ENCODE peak calls at places on chromosomes 2 and 18, in four cellular contexts. N is CD8-positive, alpha-beta T cell; P is PC-3; K is fibroblast of pulmonary artery. T is an unnamed sample.

GRCh38 chr18:55515946-55516710 is 71.9 kb downstream of the TCF4 start:
- DNase-seq in K (peak; percentile 55), N (no peak), P (peak; percentile 11), T (peak; percentile 29)

GRCh38 chr2:196849895-196850294 is 40.7 kb upstream of the C2orf66 start:
- DNase-seq in K (peak; percentile 64), P (peak; percentile 50), N (no peak), T (peak; percentile 42)

GRCh38 chr2:120787512-120788348 is 52.1 kb downstream of the GLI2 start:
- DNase-seq in N (no peak), K (no peak), P (no peak), T (no peak)

GRCh38 chr2:172047486-172048194 is 37.7 kb upstream of the DLX1 start:
- DNase-seq in K (no peak), N (no peak), P (no peak), T (no peak)

GRCh38 chr2:27571197-27571596 is 11.6 kb upstream of the ZNF512 start:
- DNase-seq in K (no peak), P (no peak), N (no peak), T (no peak)

GRCh38 chr2:163469561-163469962 is 266.2 kb downstream of the FIGN start:
- DNase-seq in K (peak; percentile 3), N (no peak), P (no peak), T (peak; percentile 3)

GRCh38 chr18:62372156-62372555 is 47.0 kb downstream of the TNFRSF11A start:
- DNase-seq in P (no peak), N (no peak), K (no peak), T (no peak)

GRCh38 chr2:97868986-97869721 is 126.6 kb downstream of the TMEM131 start:
- DNase-seq in P (peak; percentile 95), N (no peak), K (peak; percentile 92), T (peak; percentile 95)

GRCh38 chr2:152553518-152553917 is 163.7 kb downstream of the PRPF40A start:
- DNase-seq in K (no peak), P (no peak), N (no peak), T (no peak)

GRCh38 chr2:17680119-17680518 is 73.5 kb downstream of the SMC6 start:
- DNase-seq in K (peak; percentile 18), P (peak; percentile 70), N (no peak), T (peak; percentile 11)

GRCh38 chr2:64243081-64244048 is 99.1 kb upstream of the PELI1 start:
- DNase-seq in K (no peak), N (no peak), P (no peak), T (no peak)

GRCh38 chr2:33015421-33016142 is 68.8 kb downstream of the LTBP1 start:
- DNase-seq in K (peak; percentile 74), N (no peak), P (peak; percentile 94), T (peak; percentile 81)

GRCh38 chr2:37653805-37654378 is 17.6 kb downstream of the CDC42EP3 start:
- DNase-seq in P (no peak), N (no peak), K (no peak), T (peak; percentile 43)

GRCh38 chr2:226052772-226053416 is 653.4 kb downstream of the NYAP2 start:
- DNase-seq in N (no peak), P (no peak), K (no peak), T (no peak)

GRCh38 chr2:222320441-222321395 is 21.9 kb upstream of the PAX3 start:
- DNase-seq in N (no peak), K (no peak), P (no peak), T (no peak)

GRCh38 chr2:120591572-120591971 is 144.1 kb upstream of the GLI2 start:
- DNase-seq in P (no peak), K (no peak), N (no peak), T (no peak)

GRCh38 chr2:28972778-28973335 is 8.2 kb upstream of the TOGARAM2 start:
- DNase-seq in N (no peak), K (no peak), P (no peak), T (no peak)

GRCh38 chr2:226915846-226916360 is 80.0 kb downstream of the RHBDD1 start:
- DNase-seq in K (peak; percentile 53), N (no peak), P (no peak), T (peak; percentile 79)

GRCh38 chr2:71226391-71226964 is 425 bp downstream of the PAIP2B start:
- DNase-seq in P (peak; percentile 29), K (no peak), N (no peak), T (no peak)

GRCh38 chr2:170713280-170714155 is 1.6 kb upstream of the SP5 start:
- DNase-seq in P (no peak), N (no peak), K (no peak), T (no peak)
- H3K4me3 ChIP-seq in P (no peak overlapping the region), N (peak overlapping the region; percentile 29), K (no peak overlapping the region), T (no peak overlapping the region)

GRCh38 chr2:10879624-10880585 is 31.8 kb upstream of the KCNF1 start:
- DNase-seq in K (no peak), N (no peak), P (no peak), T (no peak)
- TF ChIP-seq CTCF in K (no peak), N (no peak), P (peak; percentile 11), T (no peak)

GRCh38 chr2:12584337-12584736 is 132.4 kb upstream of the TRIB2 start:
- DNase-seq in K (no peak), N (no peak), P (peak; percentile 66), T (no peak)

GRCh38 chr2:12577086-12577485 is 139.7 kb upstream of the TRIB2 start:
- DNase-seq in P (no peak), K (no peak), N (no peak), T (no peak)

GRCh38 chr2:12577567-12577966 is 139.2 kb upstream of the TRIB2 start:
- DNase-seq in P (no peak), K (no peak), N (no peak), T (no peak)

DNA sequence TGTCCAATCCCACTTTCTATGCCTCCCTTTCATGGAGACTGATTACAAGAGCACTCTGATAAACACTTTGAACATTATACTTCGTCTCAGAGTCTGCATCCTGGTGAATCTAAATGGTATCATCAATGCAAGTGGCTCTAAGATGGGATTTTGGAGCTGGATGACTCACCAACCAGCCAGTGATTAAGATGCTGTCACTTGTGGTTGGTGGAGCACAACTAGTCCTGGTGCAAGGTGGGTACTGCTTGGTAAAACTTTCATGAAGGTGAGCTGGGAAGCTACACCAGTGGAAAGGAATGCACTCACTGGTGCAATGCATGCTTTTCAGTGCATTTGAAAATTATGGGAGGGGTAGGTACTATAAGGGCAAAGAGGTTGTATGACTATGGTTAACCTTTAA is 137.7 kb upstream of the TRIB2 start:
- DNase-seq in N (no peak), P (peak; percentile 34), K (no peak), T (no peak)
- H3K4me3 ChIP-seq in N (no peak overlapping the region), P (no peak overlapping the region), K (no peak overlapping the region), T (no peak overlapping the region)

GRCh38 chr2:239955989-239956817 is 68.9 kb downstream of the NDUFA10 start:
- DNase-seq in K (no peak), P (no peak), N (no peak), T (no peak)
- TF ChIP-seq CTCF in K (no peak), P (no peak), N (no peak), T (no peak)

DNA sequence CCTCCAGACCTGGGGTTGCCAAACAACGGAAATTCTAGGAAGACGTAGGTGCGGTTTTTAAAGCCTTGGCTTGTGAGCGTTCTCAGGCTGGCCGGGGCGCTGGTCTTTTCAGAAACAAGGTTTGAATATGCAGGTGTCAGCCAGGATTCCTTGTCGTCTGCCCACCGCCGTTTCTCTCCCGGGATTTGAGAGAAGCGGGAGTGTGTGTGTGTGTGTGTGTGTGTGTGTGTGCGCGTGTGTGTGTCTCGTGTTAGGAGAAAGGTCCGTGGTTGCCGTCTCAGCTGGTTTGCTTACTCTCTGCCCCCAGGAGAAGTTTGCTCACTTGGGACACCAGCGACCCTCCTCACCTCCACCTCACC is 1.0 kb upstream of the ONECUT2 start:
- DNase-seq in P (no peak), K (no peak), N (no peak), T (no peak)
- H3K4me3 ChIP-seq in P (peak overlapping the region; percentile 80), K (peak overlapping the region; percentile 60), N (no peak overlapping the region), T (peak overlapping the region; percentile 13)

T was measured in AG10803.